ENCODE peak calls at places on chromosomes 5 and 9, in eight cellular contexts. N is hepatocyte, Y is SK-N-SH, G is HCT116, J is neural progenitor cell, T is OCI-LY7, Z is GM23338, W is MM.1S. C is an unnamed sample.
A peak's percentile ranks its signal among the peaks of the same experiment; 100 is the strongest.

GRCh38 chr5:14893351-14893750 is 21.8 kb upstream of the ANKH start:
- DNase-seq in Z (no peak), N (peak; percentile 27), Y (no peak), T (no peak), J (no peak), W (no peak), G (no peak), C (no peak)

GRCh38 chr9:19162026-19162366 is 34.7 kb upstream of the PLIN2 start:
- DNase-seq in Z (no peak), T (no peak), J (no peak), G (no peak), W (no peak), Y (no peak), N (no peak), C (no peak)

GRCh38 chr5:62692946-62693713 is 114.5 kb downstream of the LRRC70 start:
- DNase-seq in W (peak; percentile 95), Y (no peak), N (no peak), Z (no peak), J (no peak), T (no peak), G (no peak), C (no peak)

GRCh38 chr5:126941403-126941802 is 89.0 kb downstream of the MARCHF3 start:
- DNase-seq in W (no peak), Y (no peak), T (no peak), Z (no peak), J (no peak), G (no peak), N (no peak), C (no peak)

GRCh38 chr5:133489632-133490031 is 122.7 kb downstream of the FSTL4 start:
- DNase-seq in W (peak; percentile 74), Y (no peak), Z (no peak), J (no peak), G (peak; percentile 47), N (no peak), T (peak; percentile 35), C (peak; percentile 56)

GRCh38 chr5:125316913-125317545 is 570.6 kb upstream of the ZNF608 start:
- DNase-seq in W (no peak), G (no peak), N (no peak), J (peak; percentile 8), T (no peak), Y (peak; percentile 35), Z (no peak), C (no peak)

GRCh38 chr5:17727212-17727611 is 93.0 kb downstream of the TAF11L14 start:
- DNase-seq in N (no peak), T (no peak), Z (no peak), J (no peak), W (no peak), G (no peak), Y (no peak), C (no peak)

GRCh38 chr9:33921967-33922895 is 105.3 kb downstream of the UBE2R2 start:
- DNase-seq in Y (peak; percentile 66), T (peak; percentile 52), N (peak; percentile 31), Z (peak; percentile 75), G (peak; percentile 7), J (peak; percentile 46), W (no peak), C (peak; percentile 23)

GRCh38 chr5:56464935-56465756 is 232.0 kb upstream of the ANKRD55 start:
- DNase-seq in J (no peak), T (no peak), Y (no peak), N (no peak), Z (no peak), G (no peak), W (no peak), C (no peak)

GRCh38 chr5:16550316-16550952 is 66.4 kb downstream of the RETREG1 start:
- DNase-seq in T (peak; percentile 70), J (peak; percentile 68), G (peak; percentile 56), N (peak; percentile 64), Y (peak; percentile 44), W (peak; percentile 75), Z (peak; percentile 78), C (peak; percentile 96)
- TF ChIP-seq CTCF in T (peak; percentile 89), J (peak; percentile 72), G (peak; percentile 91), N (peak; percentile 43), Y (peak; percentile 77), W (peak; percentile 91), Z (peak; percentile 85), C (peak; percentile 100)

GRCh38 chr5:154614595-154614994 is 136.6 kb upstream of the HAND1 start:
- DNase-seq in W (no peak), T (no peak), Z (no peak), J (no peak), Y (no peak), G (no peak), N (no peak), C (no peak)

GRCh38 chr5:154614125-154614524 is 136.1 kb upstream of the HAND1 start:
- DNase-seq in Z (no peak), N (no peak), J (no peak), Y (no peak), T (no peak), W (no peak), G (no peak), C (no peak)

GRCh38 chr5:154624341-154624740 is 130.8 kb upstream of the LARP1 start:
- DNase-seq in Z (no peak), W (no peak), N (no peak), G (no peak), T (no peak), Y (no peak), J (no peak), C (no peak)

GRCh38 chr5:154620406-154620805 is 134.8 kb upstream of the LARP1 start:
- DNase-seq in Y (no peak), Z (no peak), J (no peak), W (no peak), T (no peak), N (no peak), G (no peak), C (no peak)

DNA sequence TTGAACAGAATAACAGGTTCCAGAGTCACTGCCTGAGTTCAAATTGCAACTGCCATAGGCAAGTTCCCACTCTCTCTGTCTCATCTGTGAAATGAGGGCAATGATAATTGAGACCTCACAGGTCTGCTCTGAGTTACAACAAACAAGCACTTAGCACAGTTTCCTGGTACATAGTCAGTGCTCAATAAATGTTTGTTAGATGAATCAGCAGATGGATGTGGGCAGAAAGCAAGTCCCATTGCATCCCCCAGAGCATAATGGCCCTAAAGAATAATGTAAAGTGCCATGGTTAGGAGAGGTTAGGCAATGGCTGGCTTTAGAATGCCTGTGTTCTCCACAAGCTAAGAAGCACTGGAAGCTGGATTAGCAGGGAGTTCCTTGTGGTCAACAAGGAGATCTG is 136.5 kb upstream of the LARP1 start:
- DNase-seq in W (no peak), G (no peak), T (no peak), J (no peak), N (no peak), Y (no peak), Z (no peak), C (no peak)
- TF ChIP-seq EZH2phosphoT487 in W (no peak), G (no peak), T (no peak), J (no peak), N (no peak), Y (no peak), Z (no peak), C (no peak)

GRCh38 chr9:37999501-38000189 is 69.4 kb downstream of the SHB start:
- DNase-seq in N (peak; percentile 52), G (no peak), Y (no peak), J (peak; percentile 37), Z (no peak), T (no peak), W (no peak), C (peak; percentile 82)

GRCh38 chr9:38003230-38003629 is 65.8 kb downstream of the SHB start:
- DNase-seq in Y (no peak), N (no peak), J (no peak), Z (no peak), W (no peak), T (no peak), G (no peak), C (no peak)

GRCh38 chr9:38000735-38001134 is 68.3 kb downstream of the SHB start:
- DNase-seq in G (no peak), Y (no peak), T (no peak), N (no peak), Z (no peak), W (peak; percentile 49), J (no peak), C (no peak)

GRCh38 chr9:38000332-38000731 is 68.7 kb downstream of the SHB start:
- DNase-seq in G (no peak), N (no peak), Z (peak; percentile 63), W (no peak), J (no peak), T (no peak), Y (no peak), C (no peak)

DNA sequence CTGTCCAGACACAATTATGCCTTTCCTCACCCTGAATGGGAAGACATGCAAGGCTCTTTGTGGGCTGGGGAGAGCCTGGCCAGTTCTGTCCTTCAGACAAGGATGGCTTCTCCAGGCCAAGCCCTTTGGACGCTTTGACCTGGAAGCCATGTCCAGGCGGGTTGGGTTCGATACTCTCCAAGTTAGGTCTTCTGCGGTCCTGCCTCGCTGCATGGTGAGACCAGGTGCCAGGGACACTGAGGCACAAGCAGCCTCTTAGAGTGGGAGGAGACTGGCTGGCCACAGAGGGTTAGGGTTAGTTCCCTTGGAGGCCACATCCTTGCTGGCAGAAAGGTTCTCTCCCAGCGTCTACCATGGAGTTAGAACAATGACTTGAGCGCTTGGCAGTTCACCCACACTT is 67.6 kb downstream of the SHB start:
- DNase-seq in T (no peak), J (no peak), Y (no peak), Z (no peak), G (no peak), W (no peak), N (no peak), C (no peak)
- H3K4me2 ChIP-seq in T (no peak overlapping the region), J (no peak overlapping the region), Y (no peak overlapping the region), Z (no peak overlapping the region), G (peak overlapping the region; percentile 70), W (no peak overlapping the region), N (no peak overlapping the region), C (no peak overlapping the region)

GRCh38 chr5:82109013-82109412 is 137.2 kb downstream of the ATG10 start:
- DNase-seq in Y (no peak), Z (no peak), G (no peak), N (no peak), T (no peak), W (no peak), J (no peak), C (no peak)

GRCh38 chr5:82106207-82106606 is 134.4 kb downstream of the ATG10 start:
- DNase-seq in G (no peak), Y (no peak), Z (peak; percentile 18), N (no peak), T (no peak), J (no peak), W (no peak), C (no peak)

GRCh38 chr5:82105457-82105856 is 133.6 kb downstream of the ATG10 start:
- DNase-seq in J (peak; percentile 6), G (no peak), Y (no peak), Z (no peak), W (no peak), T (no peak), N (no peak), C (peak; percentile 5)

GRCh38 chr5:82106806-82107205 is 135.0 kb downstream of the ATG10 start:
- DNase-seq in W (no peak), N (no peak), Z (peak; percentile 27), Y (no peak), J (no peak), T (no peak), G (no peak), C (no peak)

DNA sequence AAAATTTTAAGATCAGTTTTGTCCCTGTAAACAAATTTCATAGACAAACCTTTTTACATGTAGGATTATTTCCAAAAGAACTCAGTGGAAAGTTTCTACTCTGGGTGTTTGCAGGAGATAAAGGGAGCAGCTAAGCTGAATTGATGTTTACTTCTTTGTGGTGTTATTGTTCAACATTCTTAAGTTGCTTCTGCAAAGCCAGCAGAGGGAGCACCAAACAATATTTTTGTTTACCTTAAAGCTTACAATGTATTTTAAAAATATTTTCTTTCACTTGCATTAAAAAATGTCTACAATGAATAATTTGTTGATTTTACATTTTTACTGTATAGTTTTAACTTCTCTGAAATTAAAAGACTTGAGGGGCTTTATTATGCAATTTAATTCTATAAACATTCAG is 135.5 kb downstream of the ATG10 start:
- DNase-seq in Z (peak; percentile 23), T (no peak), G (no peak), Y (no peak), J (peak; percentile 59), N (peak; percentile 24), W (peak; percentile 29), C (peak; percentile 30)
- TF ChIP-seq CTCF in Z (peak; percentile 61), T (peak; percentile 75), G (peak; percentile 52), Y (peak; percentile 61), J (peak; percentile 66), N (peak; percentile 53), W (peak; percentile 45), C (peak; percentile 76)